ENCODE peak calls at places on chromosomes 16 and 17, in ten cellular contexts. V is fibroblast of lung; R is adrenal gland; D is IMR-90; O is CD4-positive, CD25-positive, alpha-beta regulatory T cell; S is mammary epithelial cell; X is cardiac muscle cell; B is CD8-positive, alpha-beta memory T cell; Z is A549; N is breast epithelium. U is an unnamed sample.

GRCh38 chr16:49000594-49000993 is 281.0 kb downstream of the CBLN1 start:
- DNase-seq in R (no peak), Z (no peak), X (no peak), O (no peak), D (no peak), S (peak; percentile 17), N (no peak), V (no peak), B (no peak), U (no peak)

GRCh38 chr16:56475226-56475625 is 23.9 kb downstream of the OGFOD1 start:
- DNase-seq in S (no peak), X (no peak), Z (no peak), N (no peak), V (no peak), D (no peak), R (no peak), B (no peak), O (no peak), U (no peak)

GRCh38 chr17:15321556-15322250 is 19.7 kb downstream of the TEKT3 start:
- DNase-seq in N (no peak), R (no peak), Z (no peak), S (no peak), X (no peak), B (no peak), V (peak; percentile 66), O (no peak), D (peak; percentile 79), U (no peak)

GRCh38 chr17:76840884-76841775 is 27.1 kb upstream of the MGAT5B start:
- DNase-seq in D (no peak), R (no peak), X (peak; percentile 10), V (no peak), N (no peak), B (no peak), Z (no peak), O (no peak), S (no peak), U (no peak)

GRCh38 chr16:22070361-22071351 is 21.7 kb upstream of the VWA3A start:
- DNase-seq in O (no peak), X (no peak), N (no peak), Z (no peak), S (peak; percentile 58), B (no peak), D (peak; percentile 51), R (peak; percentile 29), V (peak; percentile 58), U (no peak)

GRCh38 chr16:52251495-52251894 is 295.4 kb downstream of the TOX3 start:
- DNase-seq in N (no peak), D (no peak), R (no peak), V (peak; percentile 6), S (peak; percentile 1), X (no peak), Z (no peak), B (no peak), O (no peak), U (no peak)

GRCh38 chr17:41343031-41343430 is 7.6 kb downstream of the KRT33A start:
- DNase-seq in Z (no peak), R (no peak), S (no peak), O (no peak), D (no peak), N (no peak), B (no peak), V (no peak), X (no peak), U (no peak)

GRCh38 chr17:29587591-29587990 is 1.9 kb downstream of the GIT1 start:
- DNase-seq in O (no peak), D (no peak), S (no peak), X (no peak), Z (no peak), R (no peak), V (no peak), B (no peak), N (no peak), U (no peak)

GRCh38 chr17:2346475-2346874 is 9.2 kb downstream of the SGSM2 start:
- DNase-seq in S (no peak), X (no peak), N (peak; percentile 51), O (no peak), V (no peak), B (no peak), R (peak; percentile 11), Z (no peak), D (no peak), U (peak; percentile 60)

GRCh38 chr16:49596119-49596518 is 222.5 kb downstream of the C16orf78 start:
- DNase-seq in R (no peak), S (no peak), D (peak; percentile 15), O (peak; percentile 1), Z (no peak), B (no peak), V (peak; percentile 39), X (no peak), N (no peak), U (no peak)

GRCh38 chr16:72109966-72110530 is 16.4 kb downstream of the DHX38 start:
- DNase-seq in S (no peak), D (no peak), B (no peak), N (no peak), O (no peak), R (no peak), X (no peak), Z (no peak), V (no peak), U (no peak)

GRCh38 chr16:181668-182021 is 1.4 kb downstream of the HBQ1 start:
- DNase-seq in O (peak; percentile 15), N (no peak), R (no peak), V (peak; percentile 16), B (no peak), Z (peak; percentile 49), X (no peak), S (peak; percentile 22), D (no peak), U (no peak)

GRCh38 chr17:47934856-47935255 is 6.5 kb upstream of the PNPO start:
- DNase-seq in Z (no peak), D (peak; percentile 45), B (no peak), N (no peak), O (no peak), S (peak; percentile 27), V (peak; percentile 44), R (no peak), X (no peak), U (no peak)

GRCh38 chr17:57551321-57552079 is 193.6 kb downstream of the CCDC182 start:
- DNase-seq in D (no peak), S (no peak), N (no peak), Z (no peak), V (no peak), O (peak; percentile 44), X (no peak), R (no peak), B (no peak), U (no peak)

GRCh38 chr16:16013812-16014211 is 64.4 kb downstream of the ABCC1 start:
- DNase-seq in R (no peak), X (no peak), S (no peak), N (no peak), Z (no peak), O (no peak), D (no peak), B (no peak), V (no peak), U (no peak)

GRCh38 chr17:19544366-19544765 is 10.7 kb downstream of the SLC47A1 start:
- DNase-seq in S (no peak), V (no peak), R (no peak), X (no peak), B (no peak), N (no peak), O (no peak), D (no peak), Z (no peak), U (no peak)

GRCh38 chr16:50861451-50861850 is 119.6 kb downstream of the CYLD start:
- DNase-seq in O (no peak), V (no peak), S (no peak), Z (no peak), D (no peak), N (no peak), B (no peak), R (no peak), X (no peak), U (no peak)

GRCh38 chr17:34300652-34301390 is 15.3 kb downstream of the CCL11 start:
- DNase-seq in N (no peak), Z (no peak), B (no peak), S (no peak), X (no peak), D (peak; percentile 81), O (no peak), R (no peak), V (peak; percentile 93), U (no peak)

DNA sequence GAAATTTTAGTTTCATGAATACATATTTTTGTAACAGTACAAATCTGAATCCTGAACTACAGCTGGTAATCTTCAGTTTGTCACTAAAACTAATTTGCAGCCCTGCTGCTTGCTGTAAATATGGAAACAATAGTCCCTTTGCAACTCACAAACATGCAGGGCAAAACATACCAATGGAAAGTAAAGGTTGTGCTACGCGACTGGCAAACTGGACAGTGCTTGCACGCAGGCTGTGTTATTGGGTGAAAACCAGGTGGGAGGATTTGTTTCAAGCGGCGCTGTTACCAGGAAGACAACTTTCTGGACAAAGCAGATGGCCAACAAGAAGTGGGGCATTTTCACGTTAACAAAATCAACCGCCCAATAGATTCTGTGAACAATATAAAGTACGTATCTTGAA is 93.5 kb downstream of the CDYL2 start:
- DNase-seq in V (no peak), R (no peak), D (no peak), S (no peak), Z (no peak), X (no peak), N (no peak), O (no peak), B (no peak), U (no peak)
- H3K4me1 ChIP-seq in V (no peaks in the 10 kb centered on the region), R (no peaks in the 10 kb centered on the region), D (no peaks in the 10 kb centered on the region), S (no peaks in the 10 kb centered on the region), Z (no peaks in the 10 kb centered on the region), X (no peaks in the 10 kb centered on the region), N (no peaks in the 10 kb centered on the region), O (no peaks in the 10 kb centered on the region), B (no peaks in the 10 kb centered on the region), U (no peaks in the 10 kb centered on the region)

DNA sequence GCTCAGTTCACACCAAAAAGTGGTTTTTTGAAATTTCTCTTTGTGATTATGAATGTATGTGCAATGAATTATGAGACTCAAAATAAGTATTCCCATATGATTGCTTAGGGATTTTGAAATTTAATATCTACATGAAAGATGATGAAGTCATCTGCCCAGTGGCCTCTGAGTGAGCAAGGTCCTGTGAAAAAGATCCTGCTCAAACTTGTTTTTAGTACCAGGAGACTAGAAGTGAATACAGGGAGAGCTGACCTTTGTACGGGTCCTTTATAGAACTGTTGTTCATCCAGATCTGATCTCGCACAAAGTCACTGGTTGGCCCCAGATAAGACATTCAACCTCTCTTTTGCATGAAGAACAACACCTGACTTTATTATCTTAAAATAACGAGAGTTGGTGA is 151.9 kb upstream of the MAF start:
- DNase-seq in R (no peak), O (no peak), B (no peak), X (no peak), Z (no peak), S (peak; percentile 80), N (no peak), V (no peak), D (no peak), U (no peak)
- H3K27ac ChIP-seq in R (no peak overlapping the region), O (no peak overlapping the region), B (no peak overlapping the region), X (no peak overlapping the region), Z (no peak overlapping the region), S (peak overlapping the region; percentile 48), N (peak overlapping the region; percentile 26), V (no peak overlapping the region), D (no peak overlapping the region), U (no peak overlapping the region)

GRCh38 chr17:74282587-74283370 is 8.7 kb downstream of the DNAI2 start:
- DNase-seq in V (peak; percentile 72), R (peak; percentile 79), N (no peak), O (peak; percentile 93), X (no peak), Z (peak; percentile 38), B (peak; percentile 74), D (no peak), S (peak; percentile 93), U (no peak)
- H3K4me1 ChIP-seq in V (no peaks in the 10 kb centered on the region), R (no peaks in the 10 kb centered on the region), N (no peaks in the 10 kb centered on the region), O (peaks cover 64% of the 10 kb centered on the region), X (no peaks in the 10 kb centered on the region), Z (peaks cover 4% of the 10 kb centered on the region), B (peaks cover 59% of the 10 kb centered on the region), D (no peaks in the 10 kb centered on the region), S (no peaks in the 10 kb centered on the region), U (peaks cover 4% of the 10 kb centered on the region)

GRCh38 chr16:73163238-73163795 is 115.4 kb upstream of the ZFHX3 start:
- DNase-seq in O (no peak), D (no peak), V (no peak), S (no peak), X (no peak), R (no peak), B (no peak), Z (no peak), N (no peak), U (no peak)
- H3K27ac ChIP-seq in O (no peak overlapping the region), D (no peak overlapping the region), V (no peak overlapping the region), S (no peak overlapping the region), X (no peak overlapping the region), R (no peak overlapping the region), B (no peak overlapping the region), Z (no peak overlapping the region), N (no peak overlapping the region), U (no peak overlapping the region)